ENCODE peak calls at places on chromosomes 12 and 14, in nine cellular contexts. V is psoas muscle; W is gastrocnemius medialis; Z is mammary epithelial cell; Q is spleen; B is testis; F is OCI-LY7; E is CD8-positive, alpha-beta memory T cell; A is left ventricle myocardium inferior. C is an unnamed sample.
A peak's percentile ranks its signal among the peaks of the same experiment; 100 is the strongest.

GRCh38 chr12:105289114-105289904 is 41.2 kb upstream of the C12orf75 start:
- DNase-seq in B (no peak), Q (no peak), W (no peak), E (no peak), A (no peak), F (no peak), Z (no peak), V (no peak), C (no peak)

GRCh38 chr14:71181215-71182003 is 274.1 kb downstream of the PCNX1 start:
- DNase-seq in Q (no peak), W (no peak), E (no peak), F (no peak), Z (no peak), B (no peak), A (no peak), V (no peak), C (no peak)

GRCh38 chr14:55336161-55336560 is 64.9 kb downstream of the FBXO34 start:
- DNase-seq in W (no peak), Q (no peak), V (no peak), B (no peak), E (peak; percentile 50), F (no peak), Z (peak; percentile 48), A (no peak), C (no peak)

GRCh38 chr12:64757778-64758177 is 1.4 kb downstream of the GNS start:
- DNase-seq in Q (no peak), A (no peak), V (no peak), Z (no peak), B (no peak), E (no peak), F (no peak), W (no peak), C (no peak)

GRCh38 chr14:55297611-55298323 is 26.5 kb downstream of the FBXO34 start:
- DNase-seq in E (no peak), B (no peak), V (no peak), W (no peak), A (no peak), Z (peak; percentile 67), Q (no peak), F (peak; percentile 19), C (no peak)

GRCh38 chr14:71086571-71086970 is 179.3 kb downstream of the PCNX1 start:
- DNase-seq in A (no peak), Z (no peak), E (no peak), Q (no peak), V (no peak), W (no peak), B (no peak), F (no peak), C (no peak)

GRCh38 chr14:83779266-83779665 is 1750.7 kb upstream of the FLRT2 start:
- DNase-seq in E (no peak), F (no peak), A (no peak), Q (no peak), B (no peak), V (no peak), Z (no peak), W (no peak), C (no peak)

GRCh38 chr14:89131004-89131750 is 285.9 kb downstream of the FOXN3 start:
- DNase-seq in E (no peak), F (no peak), Z (no peak), V (no peak), B (no peak), Q (no peak), A (no peak), W (no peak), C (no peak)

GRCh38 chr12:28089363-28089762 is 100.9 kb upstream of the CCDC91 start:
- DNase-seq in Q (no peak), B (no peak), E (no peak), Z (no peak), V (no peak), F (no peak), W (no peak), A (no peak), C (no peak)

GRCh38 chr12:128848371-128848770 is 4.9 kb upstream of the GLT1D1 start:
- DNase-seq in W (no peak), Q (peak; percentile 64), B (no peak), Z (no peak), A (no peak), F (no peak), E (no peak), V (no peak), C (no peak)

GRCh38 chr12:41905703-41906297 is 238.9 kb downstream of the GXYLT1 start:
- DNase-seq in W (no peak), A (no peak), F (no peak), Z (no peak), V (no peak), Q (no peak), E (no peak), B (no peak), C (no peak)

GRCh38 chr14:44785096-44785495 is 176.7 kb downstream of the KLHL28 start:
- DNase-seq in W (no peak), F (no peak), Z (no peak), A (no peak), V (no peak), B (no peak), Q (no peak), E (no peak), C (no peak)

GRCh38 chr12:51746416-51746815 is 102.1 kb downstream of the FIGNL2 start:
- DNase-seq in Z (no peak), F (no peak), W (no peak), Q (no peak), V (no peak), A (no peak), B (no peak), E (no peak), C (no peak)

GRCh38 chr14:93086441-93087055 is 29.2 kb downstream of the ITPK1 start:
- DNase-seq in E (no peak), Q (no peak), B (no peak), Z (no peak), F (no peak), A (peak; percentile 45), W (no peak), V (no peak), C (no peak)

GRCh38 chr12:8127138-8127537 is 3.7 kb downstream of the CLEC4A start:
- DNase-seq in Q (no peak), A (no peak), Z (no peak), F (no peak), W (no peak), V (no peak), B (no peak), E (no peak), C (no peak)

GRCh38 chr12:109310247-109311125 is 1.4 kb upstream of the FOXN4 start:
- DNase-seq in W (no peak), B (peak; percentile 54), Z (no peak), E (no peak), A (no peak), V (no peak), F (peak; percentile 83), Q (no peak), C (no peak)

GRCh38 chr12:49929581-49929980 is 21.0 kb upstream of the AQP2 start:
- DNase-seq in F (no peak), A (no peak), Z (no peak), V (no peak), Q (peak; percentile 47), B (no peak), W (no peak), E (no peak), C (no peak)

GRCh38 chr12:18415227-18415626 is 153.9 kb downstream of the PIK3C2G start:
- DNase-seq in F (no peak), Z (no peak), W (no peak), E (no peak), B (no peak), Q (no peak), A (no peak), V (no peak), C (no peak)

DNA sequence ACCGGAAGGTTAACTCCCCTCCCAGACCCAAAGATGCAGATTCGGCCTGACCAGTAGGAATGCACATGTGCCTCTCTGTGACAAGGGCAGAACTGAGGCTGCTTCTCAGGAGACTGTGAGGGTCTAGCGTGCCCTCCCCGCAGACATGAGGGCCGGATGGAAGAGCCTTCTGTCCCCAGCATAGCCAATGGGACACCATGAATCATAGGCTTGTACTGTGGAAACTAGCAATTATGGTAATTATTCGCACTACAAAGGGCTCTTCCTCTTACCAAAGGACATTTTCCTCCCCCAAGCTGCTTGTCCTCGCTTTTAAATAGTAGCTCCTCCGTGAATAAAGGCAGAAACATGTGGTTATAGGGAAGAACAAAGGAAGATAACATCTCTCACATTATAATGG is 6.2 kb downstream of the COA8 start:
- DNase-seq in V (no peak), B (no peak), W (no peak), E (no peak), Z (no peak), F (no peak), A (no peak), Q (no peak), C (no peak)
- H3K9me3 ChIP-seq in V (no peaks in the 10 kb centered on the region), B (no peaks in the 10 kb centered on the region), W (no peaks in the 10 kb centered on the region), E (no peaks in the 10 kb centered on the region), Z (no peaks in the 10 kb centered on the region), F (no peaks in the 10 kb centered on the region), A (no peaks in the 10 kb centered on the region), Q (no peaks in the 10 kb centered on the region), C (no peaks in the 10 kb centered on the region)

GRCh38 chr12:38253778-38254177 is 62.8 kb upstream of the ALG10B start:
- DNase-seq in W (no peak), Q (no peak), E (no peak), F (no peak), Z (no peak), V (no peak), B (no peak), A (no peak), C (no peak)

GRCh38 chr12:38258411-38258810 is 58.2 kb upstream of the ALG10B start:
- DNase-seq in Z (no peak), W (no peak), Q (no peak), A (no peak), B (no peak), V (no peak), F (no peak), E (no peak), C (no peak)
- H3K9me3 ChIP-seq in Z (peaks cover 2% of the 10 kb centered on the region), W (no peaks in the 10 kb centered on the region), Q (peaks cover 16% of the 10 kb centered on the region), A (peaks cover 20% of the 10 kb centered on the region), B (no peaks in the 10 kb centered on the region), V (no peaks in the 10 kb centered on the region), F (no peaks in the 10 kb centered on the region), E (no peaks in the 10 kb centered on the region), C (no peaks in the 10 kb centered on the region)

DNA sequence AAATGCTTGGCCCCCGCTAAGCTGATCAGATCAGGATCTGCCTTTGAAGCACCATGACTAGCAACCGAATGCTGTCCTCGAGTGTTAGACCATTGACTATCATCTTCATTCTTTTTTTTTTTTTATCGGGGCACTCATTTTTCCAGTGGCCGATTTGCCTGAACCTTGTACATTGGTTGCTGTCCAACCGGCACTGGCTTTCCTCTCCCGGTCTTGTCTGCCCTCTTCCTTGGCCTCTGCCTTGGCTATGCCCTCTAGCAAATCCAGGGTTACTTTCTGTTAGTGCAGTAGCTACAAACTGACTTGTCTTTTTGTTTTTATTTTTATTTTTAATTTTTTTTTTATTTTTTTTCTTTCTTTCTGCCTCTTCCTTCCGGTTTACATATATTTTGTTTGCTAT is 102.3 kb downstream of the ALG10 start:
- DNase-seq in B (peak; percentile 50), V (no peak), Z (no peak), A (no peak), Q (no peak), F (no peak), W (no peak), E (no peak), C (no peak)
- H3K9me3 ChIP-seq in B (no peaks in the 10 kb centered on the region), V (no peaks in the 10 kb centered on the region), Z (no peaks in the 10 kb centered on the region), A (no peaks in the 10 kb centered on the region), Q (no peaks in the 10 kb centered on the region), F (no peaks in the 10 kb centered on the region), W (no peaks in the 10 kb centered on the region), E (no peaks in the 10 kb centered on the region), C (no peaks in the 10 kb centered on the region)

GRCh38 chr14:25303934-25304333 is 254.0 kb upstream of the STXBP6 start:
- DNase-seq in Q (no peak), E (no peak), B (no peak), Z (no peak), V (no peak), A (no peak), F (no peak), W (no peak), C (no peak)

GRCh38 chr14:25308244-25308643 is 258.3 kb upstream of the STXBP6 start:
- DNase-seq in V (no peak), B (peak; percentile 21), F (no peak), Z (no peak), E (no peak), W (no peak), Q (no peak), A (no peak), C (no peak)
- H3K9me3 ChIP-seq in V (no peaks in the 10 kb centered on the region), B (no peaks in the 10 kb centered on the region), F (no peaks in the 10 kb centered on the region), Z (peaks cover 15% of the 10 kb centered on the region), E (no peaks in the 10 kb centered on the region), W (no peaks in the 10 kb centered on the region), Q (no peaks in the 10 kb centered on the region), A (peaks cover 5% of the 10 kb centered on the region), C (no peaks in the 10 kb centered on the region)

C was measured in T-helper 17 cell.